ENCODE peak calls at places on chromosome 16, in seven cellular contexts. K is activated naive CD8-positive, alpha-beta T cell treated with anti-CD3 and anti-CD28 coated beads for 36 hours; O is central memory CD4-positive, alpha-beta T cell; I is fibroblast of the aortic adventitia; F is stimulated activated CD8-positive, alpha-beta memory T cell treated with anti-CD3 and anti-CD28 coated beads, Interleukin-7, amount 100 ng/mL, for 24 hours; R is effector memory CD4-positive, alpha-beta T cell; B is stimulated activated CD4-positive, alpha-beta T cell treated with anti-CD3 and anti-CD28 coated beads, TNF-alpha, amount 100 ng/mL, for 48 hours. H is an unnamed sample.

GRCh38 chr16:13426279-13426678 is 493.7 kb upstream of the ERCC4 start:
- DNase-seq in B (no peak), K (no peak), O (no peak), F (no peak), R (no peak), I (no peak), H (no peak)

GRCh38 chr16:48408688-48409087 is 23.5 kb upstream of the SIAH1 start:
- DNase-seq in K (no peak), O (no peak), R (no peak), B (no peak), F (no peak), I (peak), H (no peak)

GRCh38 chr16:80993293-80993691 is 13.4 kb downstream of the CMC2 start:
- DNase-seq in O (no peak), F (no peak), R (no peak), I (peak), K (no peak), B (no peak), H (no peak)

GRCh38 chr16:10964039-10964890 is 19.9 kb downstream of the CLEC16A start:
- DNase-seq in F (peak), R (peak), B (peak), I (peak), O (peak), K (peak), H (peak)

GRCh38 chr16:48959204-48959603 is 322.4 kb downstream of the CBLN1 start:
- DNase-seq in K (no peak), I (no peak), R (no peak), O (no peak), B (no peak), F (no peak), H (no peak)

GRCh38 chr16:75908718-75909117 is 182.4 kb upstream of the CPHXL start:
- DNase-seq in R (no peak), K (no peak), F (no peak), O (no peak), I (no peak), B (no peak), H (no peak)

GRCh38 chr16:89409161-89409711 is 81.1 kb downstream of the ANKRD11 start:
- DNase-seq in B (peak), I (peak), R (peak), F (no peak), O (peak), K (peak), H (no peak)

GRCh38 chr16:50988441-50988840 is 162.6 kb downstream of the SALL1 start:
- DNase-seq in I (no peak), R (no peak), O (no peak), B (no peak), K (no peak), F (no peak), H (no peak)

GRCh38 chr16:66273036-66273435 is 93.5 kb upstream of the CDH5 start:
- DNase-seq in O (no peak), R (no peak), F (no peak), I (no peak), B (no peak), K (no peak), H (no peak)

GRCh38 chr16:78122774-78123315 is 23.4 kb downstream of the WWOX start:
- DNase-seq in K (no peak), O (peak), I (peak), F (no peak), R (no peak), B (no peak), H (no peak)

GRCh38 chr16:63921737-63922136 is 1200.1 kb downstream of the CDH11 start:
- DNase-seq in I (no peak), R (no peak), O (no peak), F (no peak), B (no peak), K (no peak), H (no peak)

GRCh38 chr16:67236551-67237395 is 9.8 kb downstream of the TMEM208 start:
- DNase-seq in O (peak), F (peak), B (peak), R (peak), I (peak), K (peak), H (peak)

GRCh38 chr16:85832578-85833539 is 33.4 kb downstream of the COX4I1 start:
- DNase-seq in F (no peak), B (no peak), R (no peak), K (no peak), O (no peak), I (no peak), H (peak)

GRCh38 chr16:86533942-86534341 is 21.1 kb downstream of the MTHFSD start:
- DNase-seq in I (no peak), O (no peak), R (no peak), B (no peak), K (no peak), F (no peak), H (no peak)

GRCh38 chr16:21599158-21599993 is at the start of gene METTL9:
- DNase-seq in F (peak), I (peak), K (peak), R (peak), B (peak), O (peak), H (peak)

GRCh38 chr16:12625068-12625467 is 178.6 kb downstream of the CPPED1 start:
- DNase-seq in B (no peak), K (peak), I (no peak), O (no peak), F (no peak), R (no peak), H (no peak)

GRCh38 chr16:2701713-2702437 is 18.1 kb downstream of the PRSS27 start:
- DNase-seq in F (no peak), I (no peak), O (no peak), K (no peak), B (no peak), R (no peak), H (no peak)